ENCODE peak calls at places on chromosomes 6 and 20, in five cellular contexts. D, J, Y, H and W are unnamed samples.

GRCh38 chr6:17226766-17227338 is 54.3 kb upstream of the RBM24 start:
- DNase-seq in D (no peak), J (no peak), Y (no peak), H (no peak), W (no peak)

GRCh38 chr6:154448448-154449096 is 61.9 kb downstream of the CNKSR3 start:
- DNase-seq in D (peak), J (no peak), Y (no peak), H (no peak), W (no peak)

GRCh38 chr6:82741996-82742385 is 323.6 kb downstream of the UBE3D start:
- DNase-seq in D (no peak), J (no peak), Y (no peak), H (no peak), W (no peak)

GRCh38 chr6:134240664-134241431 is 77.1 kb downstream of the SGK1 start:
- DNase-seq in D (no peak), J (peak), Y (peak), H (peak), W (peak)

GRCh38 chr20:45425561-45425960 is 9.6 kb downstream of the PIGT start:
- DNase-seq in D (no peak), J (no peak), Y (no peak), H (no peak), W (no peak)

GRCh38 chr6:36980876-36981619 is 4.9 kb downstream of the MTCH1 start:
- DNase-seq in D (no peak), J (no peak), Y (no peak), H (no peak), W (no peak)

GRCh38 chr6:165552248-165552736 is 110.7 kb downstream of the PDE10A start:
- DNase-seq in D (no peak), J (no peak), Y (no peak), H (no peak), W (no peak)

GRCh38 chr6:142648526-142648925 is 296.4 kb downstream of the HIVEP2 start:
- DNase-seq in D (no peak), J (no peak), Y (no peak), H (no peak), W (no peak)

GRCh38 chr6:88804701-88805100 is 158.7 kb downstream of the RNGTT start:
- DNase-seq in D (no peak), J (no peak), Y (no peak), H (no peak), W (no peak)

GRCh38 chr6:113047932-113048331 is 700.8 kb downstream of the RFPL4B start:
- DNase-seq in D (no peak), J (no peak), Y (no peak), H (no peak), W (no peak)

GRCh38 chr6:2133718-2134310 is 111.6 kb downstream of the GMDS start:
- DNase-seq in D (no peak), J (no peak), Y (no peak), H (no peak), W (no peak)

GRCh38 chr6:44920952-44921491 is 407.1 kb upstream of the RUNX2 start:
- DNase-seq in D (peak), J (no peak), Y (no peak), H (no peak), W (no peak)
- H3K27ac ChIP-seq in D (no peak), J (no peak), Y (no peak), H (no peak), W (no peak)

DNA sequence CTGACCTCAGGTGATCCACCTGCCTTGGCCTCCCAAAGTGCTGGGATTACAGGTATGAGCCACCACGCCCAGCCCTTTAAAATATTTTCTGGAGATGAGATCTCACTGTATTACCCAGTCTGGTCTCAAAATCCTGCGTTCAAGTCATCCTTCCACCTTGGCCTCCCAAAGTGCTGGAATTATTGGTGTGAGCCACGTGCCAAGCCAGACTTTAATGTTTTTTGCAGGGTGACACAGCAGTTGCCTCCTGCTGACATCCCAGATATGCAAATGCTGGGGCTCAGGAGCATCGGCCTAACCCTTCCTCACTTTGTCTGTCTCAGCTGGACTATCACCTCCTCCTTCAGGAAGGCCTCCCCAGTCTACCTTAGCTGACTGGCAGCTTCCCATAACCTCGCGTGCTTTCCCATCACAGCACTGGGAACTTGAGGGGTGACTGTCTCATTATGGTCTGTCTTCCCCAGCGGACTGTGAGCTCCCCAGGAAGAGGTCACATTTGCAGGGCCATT is 14.3 kb upstream of the ID1 start:
- DNase-seq in D (no peak), J (no peak), Y (no peak), H (no peak), W (no peak)
- H3K27ac ChIP-seq in D (no peak), J (peak), Y (no peak), H (no peak), W (peak)

GRCh38 chr20:63534831-63535651 is 2.1 kb downstream of the PTK6 start:
- DNase-seq in D (no peak), J (peak), Y (no peak), H (no peak), W (no peak)
- H3K27ac ChIP-seq in D (no peak), J (peak), Y (no peak), H (no peak), W (no peak)

GRCh38 chr6:44237021-44237812 is 9.7 kb upstream of the HSP90AB1 start:
- DNase-seq in D (peak), J (peak), Y (peak), H (peak), W (peak)
- H3K27ac ChIP-seq in D (peak), J (peak), Y (peak), H (peak), W (peak)

GRCh38 chr6:41440958-41441357 is 105.2 kb upstream of the FOXP4 start:
- DNase-seq in D (no peak), J (no peak), Y (no peak), H (no peak), W (no peak)

GRCh38 chr6:41443616-41444525 is 102.3 kb upstream of the FOXP4 start:
- DNase-seq in D (no peak), J (no peak), Y (peak), H (no peak), W (no peak)

GRCh38 chr6:41445268-41445667 is 100.9 kb upstream of the FOXP4 start:
- DNase-seq in D (no peak), J (no peak), Y (no peak), H (no peak), W (no peak)

GRCh38 chr6:41441598-41442205 is 104.5 kb upstream of the FOXP4 start:
- DNase-seq in D (no peak), J (no peak), Y (no peak), H (no peak), W (no peak)

DNA sequence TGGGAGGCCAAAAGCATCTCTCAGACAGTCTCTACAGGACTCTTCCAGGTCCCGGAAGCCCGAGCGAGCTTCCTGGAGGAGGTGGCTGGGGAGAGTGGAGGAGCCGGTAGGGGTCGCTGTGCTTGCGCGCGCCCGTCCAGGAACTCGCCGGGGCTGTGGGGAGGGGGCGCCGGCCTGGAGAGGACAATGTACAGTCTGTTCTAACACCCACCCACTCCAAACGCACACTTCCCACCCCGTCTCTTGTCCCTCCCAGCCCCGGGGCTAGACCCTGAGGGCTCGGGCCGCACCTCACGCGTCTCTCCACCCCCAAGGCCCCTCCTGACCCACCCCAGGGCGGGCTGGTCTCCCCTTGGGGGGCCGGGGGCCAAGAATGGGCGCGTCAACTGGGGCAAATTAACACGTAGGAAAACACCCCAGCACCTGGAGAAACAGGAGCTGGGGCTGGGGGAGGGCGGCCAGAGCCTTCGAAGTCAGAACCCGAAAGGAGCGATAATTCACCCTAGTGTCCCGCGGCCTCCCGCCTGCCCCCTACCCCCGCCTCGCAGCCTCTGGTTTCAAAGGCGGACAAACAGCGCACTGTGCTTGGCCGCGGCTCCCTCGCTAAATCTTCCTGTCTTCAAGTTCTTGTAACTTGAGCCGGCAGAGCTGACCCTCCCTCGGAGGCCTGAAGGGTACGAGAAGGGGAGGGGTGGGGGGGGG is 103.2 kb upstream of the FOXP4 start:
- DNase-seq in D (no peak), J (no peak), Y (peak), H (no peak), W (no peak)
- H3K27ac ChIP-seq in D (no peak), J (no peak), Y (peak), H (peak), W (peak)

GRCh38 chr6:3346476-3346875 is 87.7 kb downstream of the PSMG4 start:
- DNase-seq in D (no peak), J (no peak), Y (no peak), H (no peak), W (no peak)

GRCh38 chr6:3348821-3349220 is 90.1 kb downstream of the PSMG4 start:
- DNase-seq in D (no peak), J (no peak), Y (no peak), H (no peak), W (no peak)

GRCh38 chr6:3349388-3350251 is 90.9 kb downstream of the PSMG4 start:
- DNase-seq in D (no peak), J (no peak), Y (no peak), H (no peak), W (no peak)

GRCh38 chr6:3347237-3347636 is 88.5 kb downstream of the PSMG4 start:
- DNase-seq in D (no peak), J (no peak), Y (no peak), H (no peak), W (no peak)

GRCh38 chr6:3347826-3348225 is 89.1 kb downstream of the PSMG4 start:
- DNase-seq in D (no peak), J (no peak), Y (no peak), H (no peak), W (no peak)
- H3K27ac ChIP-seq in D (no peak), J (no peak), Y (no peak), H (no peak), W (no peak)

GRCh38 chr6:139112561-139112960 is 22.3 kb upstream of the HECA start:
- DNase-seq in D (no peak), J (peak), Y (no peak), H (no peak), W (no peak)

GRCh38 chr6:139112146-139112545 is 22.7 kb upstream of the HECA start:
- DNase-seq in D (no peak), J (peak), Y (no peak), H (no peak), W (no peak)

GRCh38 chr6:139107051-139107450 is 27.8 kb upstream of the HECA start:
- DNase-seq in D (no peak), J (no peak), Y (no peak), H (no peak), W (no peak)

GRCh38 chr6:139109558-139109957 is 25.3 kb upstream of the HECA start:
- DNase-seq in D (peak), J (no peak), Y (no peak), H (no peak), W (no peak)

DNA sequence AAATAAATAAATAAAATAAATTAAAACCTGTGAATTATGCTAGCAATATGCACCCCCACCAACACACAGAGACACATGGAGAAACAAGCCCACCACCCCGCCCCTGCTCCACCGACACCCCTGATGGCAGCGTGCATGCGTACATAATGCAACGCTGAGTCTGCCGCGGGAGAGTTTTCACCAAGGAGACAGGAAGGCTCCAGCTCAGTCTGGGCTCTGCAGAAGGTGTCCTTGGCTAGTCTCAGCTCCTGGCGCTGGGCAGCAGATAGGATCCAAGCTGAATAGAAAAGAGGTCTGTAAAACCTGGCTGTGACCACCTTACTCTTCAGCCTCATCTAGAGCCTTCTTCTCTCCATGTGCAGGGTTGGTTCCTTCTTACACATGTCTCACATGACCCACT is 26.5 kb upstream of the HECA start:
- DNase-seq in D (no peak), J (no peak), Y (no peak), H (no peak), W (no peak)
- H3K27ac ChIP-seq in D (no peak), J (no peak), Y (no peak), H (no peak), W (no peak)

GRCh38 chr20:35286077-35286898 is 1.7 kb upstream of the EIF6 start:
- DNase-seq in D (no peak), J (no peak), Y (no peak), H (no peak), W (no peak)

GRCh38 chr20:35284267-35284991 is at the start of gene EIF6:
- DNase-seq in D (peak), J (peak), Y (peak), H (peak), W (peak)

GRCh38 chr20:35286899-35287508 is 2.4 kb upstream of the EIF6 start:
- DNase-seq in D (no peak), J (no peak), Y (no peak), H (no peak), W (no peak)

GRCh38 chr20:35284992-35285805 is 627 bp upstream of the EIF6 start:
- DNase-seq in D (no peak), J (no peak), Y (no peak), H (no peak), W (no peak)

DNA sequence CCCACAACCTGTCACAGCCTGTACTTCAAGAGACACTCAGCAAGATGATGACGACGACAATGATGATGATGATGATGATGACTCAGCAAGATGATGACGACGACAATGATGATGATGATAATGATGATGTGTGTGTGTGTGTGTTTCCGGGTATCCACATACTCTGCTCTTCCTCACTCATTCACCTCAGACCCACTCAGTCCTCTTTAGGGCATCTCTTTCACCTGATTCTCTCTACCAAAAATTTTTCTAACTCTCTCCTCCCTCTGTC is 1.2 kb upstream of the EIF6 start:
- DNase-seq in D (no peak), J (no peak), Y (no peak), H (no peak), W (no peak)
- H3K27ac ChIP-seq in D (no peak), J (peak), Y (no peak), H (no peak), W (no peak)